ENCODE peak calls at places on chromosomes 13 and 19, in five cellular contexts. One of them, this sample, is unnamed. For H3K4me1, the result is how much of the 10 kb centered on the place peaks cover.

GRCh38 chr19:29293736-29294342 is 80.9 kb upstream of the UQCRFS1 start:
- DNase-seq in CD4-positive, alpha-beta memory T cell: no peak
- DNase-seq in psoas muscle: no peak
- DNase-seq in CD4-positive, CD25-positive, alpha-beta regulatory T cell: no peak
- DNase-seq in body of pancreas: no peak
- DNase-seq in this sample: no peak

GRCh38 chr13:41780736-41781708 is 179.9 kb downstream of the VWA8 start:
- DNase-seq in body of pancreas: peak
- DNase-seq in CD4-positive, alpha-beta memory T cell: no peak
- DNase-seq in psoas muscle: no peak
- DNase-seq in CD4-positive, CD25-positive, alpha-beta regulatory T cell: no peak
- DNase-seq in this sample: no peak

GRCh38 chr13:106815545-106815944 is 247.6 kb upstream of the ARGLU1 start:
- DNase-seq in CD4-positive, alpha-beta memory T cell: no peak
- DNase-seq in body of pancreas: no peak
- DNase-seq in psoas muscle: no peak
- DNase-seq in CD4-positive, CD25-positive, alpha-beta regulatory T cell: no peak
- DNase-seq in this sample: no peak

GRCh38 chr13:27728271-27728670 is 64.0 kb upstream of the GSX1 start:
- DNase-seq in psoas muscle: no peak
- DNase-seq in body of pancreas: no peak
- DNase-seq in CD4-positive, alpha-beta memory T cell: no peak
- DNase-seq in CD4-positive, CD25-positive, alpha-beta regulatory T cell: no peak
- DNase-seq in this sample: no peak

GRCh38 chr13:102799544-102800144 is 725 bp downstream of the BIVM start:
- DNase-seq in CD4-positive, CD25-positive, alpha-beta regulatory T cell: peak
- DNase-seq in CD4-positive, alpha-beta memory T cell: peak
- DNase-seq in body of pancreas: peak
- DNase-seq in psoas muscle: peak
- DNase-seq in this sample: no peak

GRCh38 chr19:36686365-36687213 is 823 bp upstream of the ZNF567 start:
- DNase-seq in CD4-positive, alpha-beta memory T cell: no peak
- DNase-seq in body of pancreas: peak
- DNase-seq in psoas muscle: no peak
- DNase-seq in CD4-positive, CD25-positive, alpha-beta regulatory T cell: no peak
- DNase-seq in this sample: no peak

GRCh38 chr13:112066624-112067004 is 335 bp upstream of the SOX1 start:
- DNase-seq in CD4-positive, CD25-positive, alpha-beta regulatory T cell: peak
- DNase-seq in body of pancreas: no peak
- DNase-seq in psoas muscle: peak
- DNase-seq in CD4-positive, alpha-beta memory T cell: peak
- DNase-seq in this sample: peak

GRCh38 chr19:45920458-45920857 is 5.9 kb upstream of the NANOS2 start:
- DNase-seq in psoas muscle: no peak
- DNase-seq in body of pancreas: no peak
- DNase-seq in CD4-positive, CD25-positive, alpha-beta regulatory T cell: no peak
- DNase-seq in CD4-positive, alpha-beta memory T cell: no peak
- DNase-seq in this sample: no peak

GRCh38 chr19:38718747-38719543 is 25.3 kb downstream of the CAPN12 start:
- DNase-seq in CD4-positive, CD25-positive, alpha-beta regulatory T cell: no peak
- DNase-seq in CD4-positive, alpha-beta memory T cell: no peak
- DNase-seq in psoas muscle: peak
- DNase-seq in body of pancreas: peak
- DNase-seq in this sample: peak

GRCh38 chr19:58052256-58052655 is 6.8 kb upstream of the ZNF135 start:
- DNase-seq in CD4-positive, alpha-beta memory T cell: no peak
- DNase-seq in body of pancreas: no peak
- DNase-seq in CD4-positive, CD25-positive, alpha-beta regulatory T cell: no peak
- DNase-seq in psoas muscle: no peak
- DNase-seq in this sample: no peak

GRCh38 chr19:48568345-48568886 is 16.4 kb downstream of the SULT2B1 start:
- DNase-seq in body of pancreas: peak
- DNase-seq in CD4-positive, alpha-beta memory T cell: no peak
- DNase-seq in CD4-positive, CD25-positive, alpha-beta regulatory T cell: no peak
- DNase-seq in psoas muscle: peak
- DNase-seq in this sample: peak

GRCh38 chr13:33016414-33017409 is at the start of gene KL:
- DNase-seq in CD4-positive, alpha-beta memory T cell: no peak
- DNase-seq in CD4-positive, CD25-positive, alpha-beta regulatory T cell: no peak
- DNase-seq in psoas muscle: peak
- DNase-seq in body of pancreas: peak
- DNase-seq in this sample: peak

GRCh38 chr19:7211191-7211988 is 82.8 kb downstream of the INSR start:
- DNase-seq in psoas muscle: no peak
- DNase-seq in body of pancreas: peak
- DNase-seq in CD4-positive, CD25-positive, alpha-beta regulatory T cell: no peak
- DNase-seq in CD4-positive, alpha-beta memory T cell: no peak
- DNase-seq in this sample: peak

GRCh38 chr19:45098521-45099464 is 5.8 kb downstream of the PPP1R37 start:
- DNase-seq in CD4-positive, alpha-beta memory T cell: no peak
- DNase-seq in psoas muscle: peak
- DNase-seq in CD4-positive, CD25-positive, alpha-beta regulatory T cell: no peak
- DNase-seq in body of pancreas: peak
- DNase-seq in this sample: peak

GRCh38 chr13:46032341-46032740 is 20.2 kb downstream of the ZC3H13 start:
- DNase-seq in psoas muscle: no peak
- DNase-seq in CD4-positive, CD25-positive, alpha-beta regulatory T cell: no peak
- DNase-seq in CD4-positive, alpha-beta memory T cell: no peak
- DNase-seq in body of pancreas: no peak
- DNase-seq in this sample: no peak

GRCh38 chr19:18895038-18895827 is 725 bp downstream of the CERS1 start:
- DNase-seq in CD4-positive, alpha-beta memory T cell: no peak
- DNase-seq in CD4-positive, CD25-positive, alpha-beta regulatory T cell: no peak
- DNase-seq in body of pancreas: peak
- DNase-seq in psoas muscle: peak
- DNase-seq in this sample: no peak

GRCh38 chr19:39497850-39498261 is 891 bp upstream of the DLL3 start:
- DNase-seq in CD4-positive, CD25-positive, alpha-beta regulatory T cell: no peak
- DNase-seq in body of pancreas: peak
- DNase-seq in psoas muscle: no peak
- DNase-seq in CD4-positive, alpha-beta memory T cell: no peak
- DNase-seq in this sample: no peak

GRCh38 chr13:113926951-113927660 is 46.8 kb downstream of the C13orf46 start:
- DNase-seq in body of pancreas: no peak
- DNase-seq in CD4-positive, CD25-positive, alpha-beta regulatory T cell: no peak
- DNase-seq in CD4-positive, alpha-beta memory T cell: no peak
- DNase-seq in psoas muscle: peak
- DNase-seq in this sample: peak

GRCh38 chr13:30153871-30154426 is 153.4 kb downstream of the KATNAL1 start:
- DNase-seq in CD4-positive, CD25-positive, alpha-beta regulatory T cell: no peak
- DNase-seq in body of pancreas: no peak
- DNase-seq in psoas muscle: no peak
- DNase-seq in CD4-positive, alpha-beta memory T cell: no peak
- DNase-seq in this sample: no peak

GRCh38 chr13:89584058-89584457 is 1763.4 kb upstream of the MIR17HG start:
- DNase-seq in psoas muscle: no peak
- DNase-seq in CD4-positive, CD25-positive, alpha-beta regulatory T cell: no peak
- DNase-seq in CD4-positive, alpha-beta memory T cell: no peak
- DNase-seq in body of pancreas: no peak
- DNase-seq in this sample: no peak

GRCh38 chr13:81148822-81149221 is 807.9 kb upstream of the SPRY2 start:
- DNase-seq in body of pancreas: no peak
- DNase-seq in CD4-positive, alpha-beta memory T cell: no peak
- DNase-seq in psoas muscle: no peak
- DNase-seq in CD4-positive, CD25-positive, alpha-beta regulatory T cell: no peak
- DNase-seq in this sample: no peak

GRCh38 chr13:28622286-28622685 is 36.6 kb upstream of the POMP start:
- DNase-seq in CD4-positive, CD25-positive, alpha-beta regulatory T cell: no peak
- DNase-seq in body of pancreas: peak
- DNase-seq in psoas muscle: peak
- DNase-seq in CD4-positive, alpha-beta memory T cell: no peak
- DNase-seq in this sample: peak

GRCh38 chr13:60226507-60226906 is 62.8 kb upstream of the DIAPH3 start:
- DNase-seq in CD4-positive, alpha-beta memory T cell: no peak
- DNase-seq in psoas muscle: no peak
- DNase-seq in body of pancreas: peak
- DNase-seq in CD4-positive, CD25-positive, alpha-beta regulatory T cell: no peak
- DNase-seq in this sample: no peak

GRCh38 chr13:90375851-90376250 is 971.6 kb upstream of the MIR17HG start:
- DNase-seq in psoas muscle: no peak
- DNase-seq in body of pancreas: no peak
- DNase-seq in CD4-positive, CD25-positive, alpha-beta regulatory T cell: no peak
- DNase-seq in CD4-positive, alpha-beta memory T cell: no peak
- DNase-seq in this sample: no peak

GRCh38 chr13:60617863-60618733 is 221.1 kb downstream of the TDRD3 start:
- DNase-seq in CD4-positive, alpha-beta memory T cell: no peak
- DNase-seq in CD4-positive, CD25-positive, alpha-beta regulatory T cell: no peak
- DNase-seq in body of pancreas: no peak
- DNase-seq in psoas muscle: no peak
- DNase-seq in this sample: no peak

GRCh38 chr19:50273821-50274220 is 55.4 kb downstream of the KCNC3 start:
- DNase-seq in body of pancreas: no peak
- DNase-seq in psoas muscle: no peak
- DNase-seq in CD4-positive, alpha-beta memory T cell: no peak
- DNase-seq in CD4-positive, CD25-positive, alpha-beta regulatory T cell: no peak
- DNase-seq in this sample: no peak

GRCh38 chr19:53818756-53819155 is 5.4 kb downstream of the NLRP12 start:
- DNase-seq in psoas muscle: no peak
- DNase-seq in CD4-positive, CD25-positive, alpha-beta regulatory T cell: no peak
- DNase-seq in body of pancreas: no peak
- DNase-seq in CD4-positive, alpha-beta memory T cell: no peak
- DNase-seq in this sample: no peak

GRCh38 chr13:99218969-99219368 is 18.3 kb downstream of the UBAC2 start:
- DNase-seq in psoas muscle: no peak
- DNase-seq in CD4-positive, alpha-beta memory T cell: peak
- DNase-seq in body of pancreas: no peak
- DNase-seq in CD4-positive, CD25-positive, alpha-beta regulatory T cell: peak
- DNase-seq in this sample: no peak

DNA sequence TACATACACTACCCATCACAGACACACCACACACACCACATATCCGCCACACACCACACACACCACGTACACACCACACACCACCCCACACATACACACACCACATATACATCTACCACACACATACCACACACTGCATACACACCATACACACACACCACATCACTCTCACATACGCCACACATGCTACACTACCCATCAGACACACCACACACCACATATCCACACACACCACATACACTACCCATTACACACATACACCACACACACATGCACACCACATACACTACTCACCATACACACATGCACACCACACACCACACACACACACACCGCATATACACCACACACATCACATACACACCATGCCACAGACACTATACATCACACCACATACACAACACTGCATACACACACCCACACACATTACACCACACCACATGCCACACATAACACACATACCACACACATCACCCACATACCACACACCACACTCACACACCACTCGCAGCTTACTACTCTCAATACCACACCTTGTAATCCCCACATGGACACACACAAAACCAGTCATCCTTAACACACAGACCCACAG is 9.5 kb downstream of the ERFL start:
- DNase-seq in CD4-positive, CD25-positive, alpha-beta regulatory T cell: no peak
- DNase-seq in psoas muscle: no peak
- DNase-seq in body of pancreas: no peak
- DNase-seq in CD4-positive, alpha-beta memory T cell: no peak
- DNase-seq in this sample: no peak
- H3K4me1 ChIP-seq in CD4-positive, CD25-positive, alpha-beta regulatory T cell: under half
- H3K4me1 ChIP-seq in psoas muscle: under half
- H3K4me1 ChIP-seq in body of pancreas: under half
- H3K4me1 ChIP-seq in CD4-positive, alpha-beta memory T cell: under half
- H3K4me1 ChIP-seq in this sample: under half

DNA sequence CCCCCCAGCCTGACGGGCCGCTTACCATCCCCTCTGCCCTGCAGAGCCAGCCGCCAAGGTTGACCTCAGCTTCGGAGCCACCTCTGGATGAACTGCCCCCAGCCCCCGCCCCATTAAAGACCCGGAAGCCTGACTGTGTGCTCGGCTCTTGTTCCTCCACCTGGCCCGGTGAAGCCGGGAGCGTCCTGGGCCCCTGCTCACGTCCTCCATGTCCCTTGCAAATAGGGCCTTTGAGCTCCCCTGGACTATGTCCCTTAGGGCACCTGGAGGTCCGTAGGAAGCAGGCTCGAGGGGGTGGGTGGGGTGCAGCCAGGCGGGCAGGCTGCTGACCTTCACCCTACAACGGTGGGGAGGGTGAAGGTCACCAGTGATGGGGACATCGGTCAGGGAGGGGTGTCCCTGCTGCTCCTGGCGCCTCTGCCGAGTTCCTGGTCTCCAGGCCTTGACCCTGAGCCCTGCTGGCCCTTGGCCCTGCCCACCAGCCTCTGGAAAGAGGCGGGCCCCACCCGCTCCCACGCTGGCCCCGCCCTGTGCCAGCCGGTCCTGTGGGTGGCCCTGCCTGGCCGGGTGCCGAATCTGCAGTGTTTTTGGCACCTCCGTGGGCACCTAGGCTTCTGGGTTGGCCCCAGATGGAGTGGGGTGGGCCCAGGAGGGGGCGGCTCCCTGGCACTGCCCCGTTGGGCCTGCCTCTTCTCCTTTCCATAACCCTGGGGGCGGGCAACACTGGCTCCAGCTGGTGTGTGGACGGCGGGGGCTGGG is 3.3 kb downstream of the ATP5F1D start:
- DNase-seq in CD4-positive, alpha-beta memory T cell: no peak
- DNase-seq in body of pancreas: peak
- DNase-seq in CD4-positive, CD25-positive, alpha-beta regulatory T cell: no peak
- DNase-seq in psoas muscle: peak
- DNase-seq in this sample: peak
- H3K4me3 ChIP-seq in CD4-positive, alpha-beta memory T cell: no peak
- H3K4me3 ChIP-seq in body of pancreas: no peak
- H3K4me3 ChIP-seq in CD4-positive, CD25-positive, alpha-beta regulatory T cell: no peak
- H3K4me3 ChIP-seq in psoas muscle: peak
- H3K4me3 ChIP-seq in this sample: peak

DNA sequence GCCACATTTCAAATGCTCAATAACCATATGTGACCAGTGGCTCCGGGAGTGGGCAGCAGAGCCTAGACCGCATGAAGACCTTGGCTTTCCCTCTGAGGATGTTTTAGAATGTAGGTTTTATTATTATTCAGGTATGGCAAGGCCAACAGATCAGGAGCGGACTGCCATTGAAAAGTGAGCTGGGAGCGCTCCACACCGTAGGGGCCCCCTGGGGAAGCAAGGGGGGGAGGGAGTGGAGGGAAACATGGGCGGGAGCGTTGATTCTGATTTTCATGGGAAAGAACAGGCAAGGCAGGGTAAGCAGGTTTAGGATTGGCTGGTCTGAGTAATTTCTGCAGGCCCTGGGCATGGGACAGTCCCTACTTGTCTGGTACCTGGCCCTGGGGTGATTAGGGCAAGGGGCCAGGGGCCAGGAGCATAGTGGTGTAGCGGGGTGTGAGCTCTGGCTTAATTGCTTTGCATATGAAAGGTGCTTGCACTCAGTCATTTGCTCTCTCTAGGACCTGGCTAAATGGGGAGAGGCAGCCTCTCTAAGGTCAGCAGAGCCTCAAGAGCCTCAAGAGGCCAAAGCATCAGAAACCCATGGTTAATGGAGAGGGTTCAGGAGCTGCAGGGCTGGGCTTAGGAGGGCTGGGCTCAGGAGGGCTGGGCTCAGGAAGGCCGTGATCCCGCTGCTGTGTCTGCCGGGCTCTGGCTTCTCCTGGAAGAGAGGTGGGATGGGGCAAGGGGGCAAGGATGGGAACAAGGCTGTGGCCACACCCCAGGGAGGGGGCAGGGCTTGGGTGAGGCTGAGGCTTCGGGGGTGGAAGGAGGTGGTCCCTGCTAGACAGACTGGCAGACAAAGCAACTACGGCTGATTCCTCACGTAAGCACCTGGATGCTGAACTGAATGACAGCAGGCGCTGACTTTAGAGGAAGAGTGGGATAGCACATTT is 82.0 kb upstream of the WASF3 start:
- DNase-seq in CD4-positive, CD25-positive, alpha-beta regulatory T cell: no peak
- DNase-seq in CD4-positive, alpha-beta memory T cell: no peak
- DNase-seq in psoas muscle: no peak
- DNase-seq in body of pancreas: no peak
- DNase-seq in this sample: no peak
- H3K27ac ChIP-seq in CD4-positive, CD25-positive, alpha-beta regulatory T cell: no peak
- H3K27ac ChIP-seq in CD4-positive, alpha-beta memory T cell: no peak
- H3K27ac ChIP-seq in psoas muscle: no peak
- H3K27ac ChIP-seq in body of pancreas: peak
- H3K27ac ChIP-seq in this sample: peak

GRCh38 chr19:3154957-3155736 is 19.3 kb downstream of the GNA15 start:
- DNase-seq in CD4-positive, alpha-beta memory T cell: peak
- DNase-seq in CD4-positive, CD25-positive, alpha-beta regulatory T cell: peak
- DNase-seq in body of pancreas: peak
- DNase-seq in psoas muscle: peak
- DNase-seq in this sample: peak
- H3K4me1 ChIP-seq in CD4-positive, alpha-beta memory T cell: under half
- H3K4me1 ChIP-seq in CD4-positive, CD25-positive, alpha-beta regulatory T cell: under half
- H3K4me1 ChIP-seq in body of pancreas: under half
- H3K4me1 ChIP-seq in psoas muscle: under half
- H3K4me1 ChIP-seq in this sample: under half

This sample was measured in left ventricle myocardium inferior.